ENCODE peak calls at places on chromosomes 4 and X, in ten cellular contexts. Z is T-cell; A is GM04503; N is SIG-M5; D is foreskin fibroblast; O is right cardiac atrium; U is activated CD8-positive, alpha-beta memory T cell treated with anti-CD3 and anti-CD28 coated beads for 24 hours; C is H4; K is NCI-H510A; T is body of pancreas. G is an unnamed sample.
A peak's percentile ranks its signal among the peaks of the same experiment; 100 is the strongest.

GRCh38 chr4:3756343-3757059 is 9.7 kb upstream of the ADRA2C start:
- DNase-seq in Z (no peak), D (no peak), N (no peak), A (no peak), K (no peak), O (no peak), U (no peak), T (no peak), C (no peak), G (no peak)

GRCh38 chr4:48499551-48500066 is 9.6 kb downstream of the ZAR1 start:
- DNase-seq in K (no peak), C (no peak), T (no peak), N (no peak), A (no peak), O (no peak), U (no peak), Z (no peak), D (no peak), G (no peak)

GRCh38 chrX:55008571-55009358 is 8.6 kb downstream of the APEX2 start:
- DNase-seq in K (no peak), O (peak; percentile 62), Z (no peak), D (peak; percentile 49), T (no peak), C (peak; percentile 6), A (peak; percentile 9), N (no peak), U (no peak), G (peak; percentile 41)

GRCh38 chr4:136136566-136136965 is 1395.7 kb downstream of the PCDH18 start:
- DNase-seq in K (no peak), C (no peak), D (no peak), U (no peak), Z (no peak), T (no peak), A (no peak), N (no peak), O (no peak), G (no peak)

GRCh38 chrX:134932528-134933217 is 58.1 kb upstream of the SMIM10 start:
- DNase-seq in Z (no peak), C (peak; percentile 6), O (no peak), T (no peak), N (no peak), K (no peak), U (no peak), A (peak; percentile 57), D (peak; percentile 63), G (no peak)

GRCh38 chr4:101417046-101417445 is 69.7 kb upstream of the PPP3CA start:
- DNase-seq in Z (no peak), D (no peak), T (no peak), U (peak; percentile 57), K (no peak), O (peak; percentile 25), C (no peak), N (no peak), A (no peak), G (no peak)

GRCh38 chrX:152850465-152850864 is 19.6 kb downstream of the NSDHL start:
- DNase-seq in Z (no peak), A (no peak), K (no peak), C (no peak), T (no peak), U (no peak), N (no peak), D (no peak), O (no peak), G (no peak)

GRCh38 chr4:54558889-54559682 is 98.7 kb upstream of the KIT start:
- DNase-seq in C (no peak), A (no peak), Z (no peak), U (no peak), N (no peak), T (no peak), O (no peak), K (no peak), D (no peak), G (no peak)

GRCh38 chr4:77817304-77818076 is 1.7 kb downstream of the CNOT6L start:
- DNase-seq in Z (no peak), K (peak; percentile 0), C (no peak), D (no peak), O (no peak), T (peak; percentile 57), U (no peak), A (no peak), N (no peak), G (no peak)

GRCh38 chr4:152847376-152847775 is 67.6 kb downstream of the ARFIP1 start:
- DNase-seq in Z (no peak), U (no peak), N (no peak), C (no peak), K (no peak), T (no peak), A (no peak), O (no peak), D (no peak), G (no peak)

GRCh38 chr4:153275380-153276276 is 68.9 kb upstream of the MND1 start:
- DNase-seq in D (no peak), N (no peak), U (no peak), A (no peak), C (no peak), O (no peak), Z (no peak), T (no peak), K (no peak), G (no peak)

GRCh38 chrX:3514996-3515395 is 168.5 kb upstream of the MXRA5 start:
- DNase-seq in U (no peak), D (peak; percentile 18), K (no peak), C (no peak), T (no peak), N (no peak), Z (no peak), O (no peak), A (no peak), G (no peak)

GRCh38 chr4:733631-733980 is 28.0 kb downstream of the PCGF3 start:
- DNase-seq in K (no peak), A (no peak), T (no peak), O (peak; percentile 55), Z (no peak), N (no peak), C (no peak), D (no peak), U (no peak), G (no peak)

GRCh38 chrX:123184858-123185251 is 777 bp downstream of the GRIA3 start:
- DNase-seq in C (no peak), T (no peak), U (no peak), D (peak; percentile 55), Z (no peak), N (no peak), A (no peak), O (peak; percentile 64), K (peak; percentile 6), G (peak; percentile 48)

GRCh38 chrX:56762707-56763555 is 33.9 kb downstream of the NBDY start:
- DNase-seq in K (no peak), C (no peak), N (no peak), Z (no peak), U (peak; percentile 64), A (no peak), O (no peak), D (no peak), T (no peak), G (no peak)

GRCh38 chr4:174490356-174490969 is 31.8 kb downstream of the HPGD start:
- DNase-seq in T (no peak), Z (no peak), K (no peak), O (no peak), N (no peak), A (peak; percentile 1), D (peak; percentile 50), U (no peak), C (peak; percentile 14), G (no peak)

GRCh38 chrX:29397506-29397905 is 810.3 kb downstream of the IL1RAPL1 start:
- DNase-seq in U (no peak), T (no peak), A (peak; percentile 24), O (no peak), D (peak; percentile 34), N (no peak), Z (no peak), K (no peak), C (peak; percentile 21), G (no peak)

GRCh38 chr4:167282171-167282864 is 48.0 kb upstream of the SPOCK3 start:
- DNase-seq in A (no peak), K (no peak), C (no peak), O (no peak), N (no peak), Z (no peak), U (no peak), D (no peak), T (no peak), G (no peak)

GRCh38 chrX:139929876-139930275 is 3.0 kb downstream of the ATP11C start:
- DNase-seq in O (no peak), K (no peak), D (no peak), A (no peak), T (no peak), N (no peak), C (no peak), U (no peak), Z (no peak), G (no peak)

GRCh38 chr4:165005352-165005751 is 26.4 kb upstream of the TRIM60 start:
- DNase-seq in O (no peak), U (no peak), D (no peak), N (no peak), C (no peak), T (no peak), A (no peak), Z (no peak), K (no peak), G (no peak)

GRCh38 chrX:152637649-152638442 is at the start of gene GABRQ:
- DNase-seq in O (peak; percentile 70), Z (no peak), A (no peak), K (peak; percentile 82), N (no peak), D (peak; percentile 53), U (no peak), C (peak; percentile 45), T (peak; percentile 50), G (peak; percentile 74)

GRCh38 chrX:36957425-36958328 is 50.5 kb upstream of the FAM47C start:
- DNase-seq in A (no peak), U (no peak), D (no peak), Z (no peak), N (no peak), C (no peak), O (peak; percentile 53), T (peak; percentile 80), K (peak; percentile 27), G (no peak)

GRCh38 chrX:108224727-108225455 is 133.3 kb downstream of the ATG4A start:
- DNase-seq in K (no peak), Z (no peak), C (peak; percentile 41), U (no peak), D (peak; percentile 63), T (no peak), N (no peak), O (no peak), A (no peak), G (no peak)

GRCh38 chrX:40094900-40095587 is 2.7 kb downstream of the BCOR start:
- DNase-seq in N (no peak), Z (no peak), D (no peak), K (no peak), C (no peak), A (no peak), T (no peak), U (no peak), O (no peak), G (no peak)

GRCh38 chrX:133859336-133859735 is 126.1 kb downstream of the GPC3 start:
- DNase-seq in U (no peak), T (no peak), A (no peak), C (no peak), K (peak; percentile 29), D (no peak), O (no peak), Z (no peak), N (no peak), G (no peak)

GRCh38 chr4:37970702-37971101 is 10.5 kb downstream of the PTTG2 start:
- DNase-seq in Z (peak; percentile 37), N (no peak), T (peak; percentile 73), A (no peak), C (peak; percentile 77), K (no peak), U (peak; percentile 69), D (peak; percentile 64), O (peak; percentile 85), G (peak; percentile 44)

GRCh38 chrX:117996918-117997480 is 119.6 kb downstream of the KLHL13 start:
- DNase-seq in A (no peak), Z (no peak), O (no peak), N (no peak), C (no peak), K (no peak), T (no peak), D (peak; percentile 61), U (no peak), G (no peak)

GRCh38 chr4:124736526-124736925 is 24.0 kb upstream of the ANKRD50 start:
- DNase-seq in D (no peak), N (no peak), K (no peak), T (no peak), Z (no peak), U (no peak), C (no peak), O (no peak), A (no peak), G (no peak)